ENCODE peak calls at places on chromosomes 5 and 9, in four cellular contexts. O is HepG2, T is A549, X is K562. J is an unnamed sample.

GRCh38 chr9:136551401-136552116 is 5.7 kb upstream of the NOTCH1 start:
- DNase-seq in X (peak; percentile 63), T (peak; percentile 58), O (no peak), J (peak; percentile 36)

GRCh38 chr9:91541744-91542143 is 118.1 kb upstream of the NFIL3 start:
- DNase-seq in O (no peak), X (no peak), T (no peak), J (no peak)

GRCh38 chr5:4734348-4734747 is 405.8 kb upstream of the ADAMTS16 start:
- DNase-seq in O (no peak), X (no peak), T (no peak), J (no peak)

GRCh38 chr9:89750117-89750551 is 145.3 kb downstream of the GADD45G start:
- DNase-seq in T (no peak), O (no peak), X (no peak), J (peak; percentile 8)

GRCh38 chr9:125516381-125516960 is 190.5 kb downstream of the MAPKAP1 start:
- DNase-seq in O (no peak), T (no peak), X (no peak), J (no peak)

GRCh38 chr9:111099199-111100005 is 61.1 kb upstream of the LPAR1 start:
- DNase-seq in X (no peak), O (no peak), T (no peak), J (no peak)

GRCh38 chr9:92664394-92665152 is 5.4 kb downstream of the IPPK start:
- DNase-seq in O (no peak), T (no peak), X (no peak), J (no peak)

GRCh38 chr5:96329886-96330531 is 103.0 kb downstream of the PCSK1 start:
- DNase-seq in T (no peak), X (no peak), O (no peak), J (no peak)

GRCh38 chr9:121404906-121405305 is 34.9 kb upstream of the STOM start:
- DNase-seq in O (no peak), X (no peak), T (no peak), J (no peak)

GRCh38 chr5:157570801-157571200 is 4.8 kb downstream of the ADAM19 start:
- DNase-seq in T (no peak), X (no peak), O (no peak), J (no peak)

GRCh38 chr5:40223884-40224402 is 455.8 kb upstream of the PTGER4 start:
- DNase-seq in X (no peak), T (no peak), O (no peak), J (peak; percentile 9)

GRCh38 chr5:179310439-179311090 is 34.7 kb downstream of the ADAMTS2 start:
- DNase-seq in X (no peak), O (no peak), T (no peak), J (no peak)

GRCh38 chr5:53095931-53096525 is 13.5 kb downstream of the MOCS2 start:
- DNase-seq in O (peak; percentile 56), X (peak; percentile 54), T (peak; percentile 69), J (peak; percentile 56)

GRCh38 chr9:37972346-37972745 is 68.4 kb upstream of the SLC25A51 start:
- DNase-seq in T (no peak), X (no peak), O (no peak), J (no peak)
- TF ChIP-seq CTCF in T (no peak), X (peak; percentile 15), O (no peak), J (no peak)

GRCh38 chr9:129458155-129458661 is 162.7 kb downstream of the C9orf50 start:
- DNase-seq in O (peak; percentile 51), T (no peak), X (no peak), J (peak; percentile 78)
- TF ChIP-seq MYC in O (peak; percentile 31), T (no peak), X (no peak), J (no peak)

GRCh38 chr5:72402381-72402890 is 82.3 kb downstream of the PTCD2 start:
- DNase-seq in T (peak; percentile 69), O (no peak), X (no peak), J (no peak)
- TF ChIP-seq CTCF in T (no peak), O (no peak), X (no peak), J (no peak)

GRCh38 chr9:87285183-87285582 is 212.5 kb upstream of the DAPK1 start:
- DNase-seq in O (no peak), X (no peak), T (no peak), J (no peak)
- TF ChIP-seq MYC in O (no peak), X (no peak), T (no peak), J (no peak)

DNA sequence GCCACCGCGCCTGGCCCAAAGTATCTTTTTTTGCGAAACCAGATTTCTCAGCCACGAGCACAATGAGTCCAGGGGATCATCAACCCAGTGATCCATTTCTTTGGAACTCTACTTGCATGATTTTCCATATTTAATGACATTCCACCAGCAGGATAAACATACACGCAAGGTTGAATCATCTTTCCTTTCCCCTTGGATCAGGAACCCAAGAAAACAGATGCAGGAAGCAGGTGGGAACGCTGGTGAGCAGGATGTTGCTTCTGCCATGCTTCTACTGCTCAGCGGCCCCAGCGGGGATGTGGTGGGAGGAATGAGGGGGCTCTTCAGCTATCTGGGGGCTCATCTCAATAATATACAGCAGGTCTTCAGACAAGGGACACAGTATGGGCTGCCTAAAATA is 118.2 kb downstream of the SEC61B start:
- DNase-seq in X (no peak), T (no peak), O (no peak), J (no peak)
- TF ChIP-seq CTCF in X (no peak), T (no peak), O (no peak), J (no peak)

GRCh38 chr9:4575997-4576396 is 85.7 kb downstream of the SLC1A1 start:
- DNase-seq in T (no peak), X (no peak), O (no peak), J (no peak)
- TF ChIP-seq MYC in T (no peak), X (no peak), O (no peak), J (no peak)

GRCh38 chr5:164672190-164672589 is 1166.8 kb downstream of the MAT2B start:
- DNase-seq in X (no peak), O (no peak), T (no peak), J (no peak)

DNA sequence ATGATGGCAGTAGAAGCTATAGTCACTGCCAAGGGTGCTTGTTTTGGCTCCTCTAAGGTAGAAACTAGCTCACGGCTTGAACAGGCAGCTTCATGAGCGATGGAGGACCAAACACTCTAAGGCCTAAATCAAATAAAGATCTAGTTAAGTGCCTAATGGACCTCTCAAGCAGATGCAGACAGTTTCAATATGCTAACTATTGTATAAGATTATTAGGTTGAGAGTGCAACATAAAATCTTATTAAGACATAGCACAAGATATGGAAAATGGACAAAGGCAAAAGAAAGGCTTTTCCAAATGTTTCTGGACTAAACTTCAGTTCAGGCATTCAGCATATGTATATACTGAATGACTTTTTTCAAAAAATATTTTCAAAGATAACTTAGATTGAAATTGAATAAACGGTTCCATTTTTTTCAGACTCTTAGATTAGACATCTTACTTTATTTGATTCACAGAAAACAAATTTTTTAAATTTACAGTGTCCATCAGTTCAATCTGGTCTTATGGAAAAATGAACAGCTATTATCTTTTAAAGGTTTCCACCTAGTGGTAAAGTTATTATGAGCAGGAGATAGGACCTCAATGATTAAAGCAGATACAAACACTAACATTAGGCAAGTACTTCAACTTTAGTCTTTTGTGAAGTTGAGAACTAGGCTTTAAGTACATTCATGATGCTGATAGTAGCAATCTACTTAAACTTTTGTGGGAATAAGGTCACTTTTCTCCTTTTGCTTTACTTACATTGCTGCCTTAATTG is 1167.7 kb downstream of the MAT2B start:
- DNase-seq in X (no peak), O (no peak), T (peak; percentile 1), J (peak; percentile 12)
- TF ChIP-seq CTCF in X (no peak), O (no peak), T (no peak), J (peak; percentile 7)

DNA sequence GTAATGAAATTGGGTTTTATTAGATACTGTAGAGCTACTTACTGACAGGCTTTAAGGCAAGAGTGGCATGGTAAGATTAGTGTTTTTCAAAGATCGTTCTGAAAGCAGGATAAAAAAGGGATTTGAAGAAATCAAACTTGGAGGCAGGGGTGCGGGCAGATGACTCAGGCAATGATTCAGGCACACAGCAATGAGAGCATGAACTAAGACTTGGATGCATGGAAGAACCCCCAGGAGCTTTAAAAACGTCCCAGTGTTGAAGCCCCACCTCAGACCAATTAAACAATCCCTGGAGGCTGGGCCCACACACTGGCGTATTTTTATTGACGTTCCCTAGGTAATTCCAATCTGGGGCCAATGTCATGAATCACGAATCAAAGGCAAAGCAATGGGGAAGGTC is 102.5 kb downstream of the SREK1 start:
- DNase-seq in X (no peak), T (peak; percentile 18), O (no peak), J (no peak)
- TF ChIP-seq MYC in X (no peak), T (no peak), O (no peak), J (no peak)